ENCODE peak calls at places on chromosomes 2 and 18, in eight cellular contexts. X is T-helper 2 cell, U is NCI-H524, O is small intestine, Z is H54, P is choroid plexus epithelial cell, R is T1000, N is retina. K is an unnamed sample.

GRCh38 chr18:63198868-63199742 is 120.5 kb downstream of the BCL2 start:
- DNase-seq in N (no peak), Z (no peak), O (no peak), X (no peak), U (no peak), P (no peak), R (no peak), K (no peak)

GRCh38 chr2:137912358-137912757 is 51.9 kb upstream of the HNMT start:
- DNase-seq in U (peak), Z (no peak), R (no peak), P (no peak), N (no peak), X (no peak), O (no peak), K (no peak)

GRCh38 chr2:60925994-60926750 is 44.8 kb downstream of the REL start:
- DNase-seq in Z (no peak), P (peak), O (no peak), N (no peak), R (no peak), U (no peak), X (no peak), K (no peak)

GRCh38 chr18:52409732-52410131 is 69.7 kb downstream of the DCC start:
- DNase-seq in N (no peak), X (no peak), P (no peak), O (peak), U (no peak), R (no peak), Z (no peak), K (no peak)

GRCh38 chr2:26281226-26281625 is 36.5 kb downstream of the HADHB start:
- DNase-seq in X (no peak), N (no peak), U (peak), R (no peak), Z (no peak), O (peak), P (no peak), K (no peak)

GRCh38 chr18:74524097-74524496 is 10.2 kb upstream of the CNDP1 start:
- DNase-seq in O (peak), N (no peak), R (no peak), P (peak), X (no peak), U (no peak), Z (no peak), K (no peak)

GRCh38 chr18:31954349-31954748 is 11.4 kb upstream of the TRAPPC8 start:
- DNase-seq in R (peak), O (peak), P (peak), X (no peak), N (no peak), Z (no peak), U (no peak), K (no peak)

GRCh38 chr18:50196261-50196660 is 1.3 kb upstream of the MYO5B start:
- DNase-seq in N (no peak), X (no peak), R (no peak), O (no peak), U (no peak), P (no peak), Z (no peak), K (no peak)

GRCh38 chr18:70468861-70469570 is 180.2 kb downstream of the SOCS6 start:
- DNase-seq in N (no peak), R (no peak), X (no peak), O (no peak), Z (no peak), U (no peak), P (no peak), K (no peak)

GRCh38 chr2:192741889-192742288 is 547.2 kb upstream of the TMEFF2 start:
- DNase-seq in R (no peak), P (peak), Z (no peak), U (peak), X (no peak), N (no peak), O (no peak), K (no peak)

GRCh38 chr2:197310940-197311485 is 433 bp upstream of the ANKRD44 start:
- DNase-seq in U (no peak), P (no peak), O (no peak), Z (no peak), R (no peak), N (peak), X (no peak), K (no peak)

GRCh38 chr2:43319541-43319940 is 93.1 kb upstream of the ZFP36L2 start:
- DNase-seq in R (no peak), N (no peak), U (no peak), X (no peak), O (no peak), P (no peak), Z (no peak), K (no peak)